ENCODE peak calls at places on chromosomes 12 and 14, in eight cellular contexts. F is sigmoid colon, M is right lobe of liver, Z is heart left ventricle, X is IMR-90, A is tibial nerve, D is K562, O is stomach. P is an unnamed sample.

GRCh38 chr12:65682145-65682544 is 142.1 kb upstream of the HMGA2 start:
- DNase-seq in D (no peak), Z (no peak), O (no peak), A (no peak), F (no peak), M (no peak), X (no peak), P (no peak)

GRCh38 chr14:98953544-98954346 is 318.3 kb downstream of the BCL11B start:
- DNase-seq in A (peak; percentile 66), X (no peak), F (peak; percentile 89), Z (no peak), O (peak; percentile 52), D (no peak), M (peak; percentile 67), P (peak; percentile 92)

GRCh38 chr12:128707488-128707887 is 116.3 kb downstream of the SLC15A4 start:
- DNase-seq in A (no peak), M (no peak), O (no peak), X (no peak), D (peak; percentile 36), Z (no peak), F (no peak), P (no peak)

GRCh38 chr12:105983622-105984325 is 155.0 kb downstream of the NUAK1 start:
- DNase-seq in O (no peak), M (no peak), D (no peak), X (peak; percentile 93), A (no peak), F (no peak), Z (no peak), P (no peak)

GRCh38 chr12:112716099-112717093 is 75.2 kb upstream of the RPH3A start:
- DNase-seq in F (no peak), D (peak; percentile 46), M (no peak), A (no peak), X (no peak), O (no peak), Z (no peak), P (peak; percentile 52)

GRCh38 chr12:67394600-67394999 is 125.4 kb downstream of the CAND1 start:
- DNase-seq in M (no peak), Z (peak; percentile 61), F (peak; percentile 64), X (peak; percentile 57), A (peak; percentile 17), D (no peak), O (no peak), P (peak; percentile 74)

GRCh38 chr14:50225067-50225973 is 6.1 kb downstream of the SOS2 start:
- DNase-seq in Z (peak; percentile 52), A (no peak), O (no peak), M (no peak), X (peak; percentile 87), F (no peak), D (no peak), P (peak; percentile 50)

GRCh38 chr14:73862480-73862879 is 10.8 kb downstream of the PTGR2 start:
- DNase-seq in F (no peak), D (no peak), Z (no peak), A (no peak), O (no peak), X (no peak), M (no peak), P (no peak)

GRCh38 chr12:47328831-47329545 is 249.2 kb upstream of the AMIGO2 start:
- DNase-seq in M (no peak), Z (no peak), A (no peak), F (no peak), X (peak; percentile 77), D (no peak), O (no peak), P (no peak)

GRCh38 chr12:4153343-4153892 is 120.1 kb upstream of the CCND2 start:
- DNase-seq in F (no peak), M (no peak), D (peak; percentile 81), A (no peak), X (no peak), Z (peak; percentile 20), O (no peak), P (no peak)

GRCh38 chr12:56071648-56072047 is 8.3 kb upstream of the ERBB3 start:
- DNase-seq in F (peak; percentile 15), Z (no peak), O (no peak), X (peak; percentile 51), M (no peak), A (no peak), D (no peak), P (no peak)

GRCh38 chr14:77339407-77339806 is 18.6 kb downstream of the GSTZ1 start:
- DNase-seq in O (no peak), M (no peak), D (no peak), Z (no peak), A (no peak), F (no peak), X (peak; percentile 82), P (no peak)

GRCh38 chr12:26058308-26058707 is 66.5 kb downstream of the BHLHE41 start:
- DNase-seq in F (no peak), Z (no peak), D (peak; percentile 7), O (no peak), X (no peak), M (no peak), A (no peak), P (no peak)

GRCh38 chr12:26054383-26054782 is 70.5 kb downstream of the BHLHE41 start:
- DNase-seq in M (no peak), A (no peak), X (no peak), F (no peak), O (no peak), Z (no peak), D (no peak), P (no peak)

GRCh38 chr12:26058818-26059217 is 66.0 kb downstream of the BHLHE41 start:
- DNase-seq in X (no peak), Z (no peak), F (no peak), O (no peak), A (no peak), M (no peak), D (no peak), P (no peak)

GRCh38 chr12:26055087-26055486 is 69.8 kb downstream of the BHLHE41 start:
- DNase-seq in D (no peak), Z (no peak), X (no peak), O (no peak), F (no peak), M (no peak), A (no peak), P (peak; percentile 14)

GRCh38 chr12:26056335-26056734 is 68.5 kb downstream of the BHLHE41 start:
- DNase-seq in X (peak; percentile 59), O (peak; percentile 61), Z (no peak), M (no peak), F (no peak), D (no peak), A (no peak), P (no peak)
- TF ChIP-seq POLR2A in X (no peak), O (no peak), Z (no peak), M (no peak), F (no peak), D (no peak), A (no peak), P (no peak)

GRCh38 chr12:8018666-8019581 is 13.6 kb upstream of the FOXJ2 start:
- DNase-seq in X (no peak), O (no peak), A (no peak), D (peak; percentile 63), M (no peak), Z (no peak), F (no peak), P (no peak)
- TF ChIP-seq CTCF in X (no peak), O (no peak), A (no peak), D (no peak), M (no peak), Z (no peak), F (no peak), P (no peak)

GRCh38 chr14:89625988-89626806 is 209.2 kb upstream of the FOXN3 start:
- DNase-seq in X (no peak), M (no peak), A (no peak), D (no peak), F (no peak), Z (no peak), O (no peak), P (no peak)

GRCh38 chr14:89621791-89622638 is 205.0 kb upstream of the FOXN3 start:
- DNase-seq in M (no peak), D (no peak), F (no peak), Z (no peak), O (no peak), A (no peak), X (no peak), P (no peak)

GRCh38 chr14:89621009-89621421 is 204.0 kb upstream of the FOXN3 start:
- DNase-seq in O (no peak), D (no peak), M (no peak), A (no peak), X (no peak), F (no peak), Z (no peak), P (no peak)

GRCh38 chr14:89625208-89625987 is 208.4 kb upstream of the FOXN3 start:
- DNase-seq in D (no peak), O (no peak), A (no peak), F (peak; percentile 74), M (no peak), Z (peak; percentile 30), X (no peak), P (peak; percentile 37)

DNA sequence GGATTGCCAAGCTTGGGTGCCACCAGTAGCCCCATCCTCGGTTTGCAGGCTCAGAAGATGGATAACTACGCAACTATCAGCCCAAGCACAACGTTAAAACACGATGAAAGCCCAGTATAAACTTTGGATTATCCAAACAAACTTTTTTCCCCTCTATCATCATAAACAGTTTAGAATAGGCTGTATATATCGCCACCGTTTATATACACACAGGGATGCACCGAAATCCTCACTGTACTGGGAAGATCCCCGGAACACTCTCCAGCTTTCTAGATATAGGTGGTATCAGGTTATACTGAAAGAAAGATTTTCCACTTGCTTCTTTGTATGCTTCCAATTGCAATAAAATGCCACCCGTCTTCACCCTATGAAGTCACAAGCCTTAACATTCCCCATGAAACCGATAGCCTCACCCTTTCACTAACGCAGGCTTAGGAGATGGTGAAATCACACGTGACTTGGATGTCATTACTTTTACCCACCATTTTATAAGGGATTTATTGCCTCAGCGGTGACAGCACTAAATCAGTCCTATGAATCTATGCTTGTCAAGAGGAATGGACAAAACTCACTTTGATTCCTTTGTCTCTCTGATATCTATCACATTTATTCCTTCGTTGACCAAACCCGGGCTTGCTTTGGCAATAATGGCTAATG is 207.6 kb upstream of the FOXN3 start:
- DNase-seq in D (no peak), O (no peak), Z (no peak), M (no peak), A (no peak), X (peak; percentile 51), F (no peak), P (no peak)
- H3K4me1 ChIP-seq in D (no peaks in the 10 kb centered on the region), O (no peaks in the 10 kb centered on the region), Z (peaks cover 9% of the 10 kb centered on the region), M (no peaks in the 10 kb centered on the region), A (peaks cover 5% of the 10 kb centered on the region), X (peaks cover 11% of the 10 kb centered on the region), F (peaks cover 7% of the 10 kb centered on the region), P (peaks cover 4% of the 10 kb centered on the region)

GRCh38 chr12:21631367-21631766 is 26.3 kb downstream of the LDHB start:
- DNase-seq in X (no peak), O (no peak), M (no peak), F (no peak), D (no peak), A (no peak), Z (no peak), P (no peak)

GRCh38 chr12:21637985-21638891 is 19.4 kb downstream of the LDHB start:
- DNase-seq in A (no peak), M (no peak), F (no peak), O (no peak), X (peak; percentile 47), Z (no peak), D (no peak), P (no peak)

DNA sequence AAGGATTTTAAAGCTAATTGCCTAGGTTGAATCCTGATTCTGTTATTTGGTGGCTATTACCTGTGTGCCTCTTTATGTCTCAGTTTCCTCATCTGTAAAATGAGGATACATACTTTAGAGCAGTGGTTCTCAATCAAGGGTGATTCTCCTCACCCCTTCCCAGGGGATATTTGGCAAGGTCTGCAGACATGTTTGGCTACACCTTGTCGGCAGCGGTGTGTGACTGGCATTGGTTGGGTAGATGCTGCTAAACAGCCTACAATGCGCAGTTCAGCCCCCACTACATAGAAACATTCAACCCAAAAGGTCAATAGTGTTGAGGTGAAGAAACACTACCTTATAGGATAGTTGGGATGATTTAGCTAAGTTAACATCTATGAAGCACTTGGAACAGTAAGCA is 23.4 kb downstream of the LDHB start:
- DNase-seq in D (no peak), O (no peak), X (no peak), F (no peak), Z (no peak), M (no peak), A (no peak), P (no peak)
- TF ChIP-seq POLR2A in D (peak; percentile 63), O (no peak), X (no peak), F (no peak), Z (no peak), M (no peak), A (no peak), P (no peak)